ENCODE peak calls at places on chromosomes 2 and 18, in ten cellular contexts. M is adrenal gland; G is NCI-H1105; K is activated CD8-positive, alpha-beta T cell treated with anti-CD3 and anti-CD28 coated beads, Interleukin-2, amount 10 ng/mL, durations not matched to agents 7 days and 5 days; V is NCI-H524 treated with DMSO at 0.1 percent for 48 hours; P is tibial artery; J is lung; E is stimulated activated CD4-positive, alpha-beta T cell treated with anti-CD3 and anti-CD28 coated beads, Interleukin-1b, Interleukin-23, amount 100 ng/mL, for 24 hours; A is neural progenitor cell; L is fibroblast of mammary gland. T is an unnamed sample.

GRCh38 chr2:41779873-41780272 is 267.9 kb upstream of the PKDCC start:
- DNase-seq in M (no peak), G (no peak), K (no peak), V (no peak), P (no peak), J (no peak), E (no peak), A (no peak), L (no peak), T (peak)

GRCh38 chr2:179946810-179947485 is 60.1 kb downstream of the CWC22 start:
- DNase-seq in M (no peak), G (no peak), K (no peak), V (no peak), P (no peak), J (no peak), E (no peak), A (no peak), L (no peak), T (no peak)

GRCh38 chr2:63663013-63663864 is 74.5 kb downstream of the MDH1 start:
- DNase-seq in M (no peak), G (no peak), K (no peak), V (no peak), P (no peak), J (no peak), E (no peak), A (no peak), L (no peak), T (no peak)

GRCh38 chr2:28175028-28175427 is 217.6 kb upstream of the FOSL2 start:
- DNase-seq in M (no peak), G (no peak), K (no peak), V (peak), P (no peak), J (no peak), E (no peak), A (no peak), L (no peak), T (no peak)

GRCh38 chr2:205741256-205741978 is 59.1 kb downstream of the NRP2 start:
- DNase-seq in M (no peak), G (no peak), K (no peak), V (no peak), P (no peak), J (no peak), E (no peak), A (no peak), L (no peak), T (no peak)

GRCh38 chr2:184047536-184047935 is 550.8 kb upstream of the ZNF804A start:
- DNase-seq in M (no peak), G (no peak), K (no peak), V (no peak), P (no peak), J (no peak), E (no peak), A (no peak), L (no peak), T (no peak)

GRCh38 chr2:71783815-71784214 is 330.5 kb downstream of the DYSF start:
- DNase-seq in M (no peak), G (no peak), K (no peak), V (no peak), P (no peak), J (peak), E (no peak), A (no peak), L (no peak), T (no peak)

GRCh38 chr2:236105955-236106607 is 62.1 kb downstream of the GBX2 start:
- DNase-seq in M (no peak), G (no peak), K (no peak), V (no peak), P (no peak), J (no peak), E (no peak), A (no peak), L (no peak), T (no peak)

GRCh38 chr2:210630904-210631560 is 74.6 kb downstream of the CPS1 start:
- DNase-seq in M (no peak), G (peak), K (no peak), V (peak), P (no peak), J (no peak), E (no peak), A (peak), L (no peak), T (peak)

GRCh38 chr2:72770879-72771461 is 54.9 kb downstream of the EXOC6B start:
- DNase-seq in M (peak), G (peak), K (peak), V (peak), P (peak), J (peak), E (peak), A (peak), L (peak), T (peak)

GRCh38 chr2:73939419-73939818 is 12.7 kb downstream of the DGUOK start:
- DNase-seq in M (no peak), G (no peak), K (peak), V (no peak), P (no peak), J (peak), E (no peak), A (no peak), L (peak), T (no peak)

GRCh38 chr2:232779465-232779864 is 3.1 kb upstream of the KCNJ13 start:
- DNase-seq in M (no peak), G (no peak), K (no peak), V (no peak), P (no peak), J (no peak), E (no peak), A (no peak), L (no peak), T (no peak)

GRCh38 chr2:181755181-181755580 is 74.9 kb upstream of the NEUROD1 start:
- DNase-seq in M (no peak), G (no peak), K (no peak), V (no peak), P (no peak), J (no peak), E (no peak), A (no peak), L (no peak), T (no peak)

GRCh38 chr18:43869451-43870008 is 592.2 kb upstream of the SYT4 start:
- DNase-seq in M (no peak), G (peak), K (no peak), V (no peak), P (no peak), J (no peak), E (no peak), A (no peak), L (peak), T (no peak)

GRCh38 chr2:119469661-119470297 is 38.1 kb downstream of the TMEM37 start:
- DNase-seq in M (no peak), G (no peak), K (no peak), V (no peak), P (no peak), J (no peak), E (no peak), A (no peak), L (no peak), T (no peak)

GRCh38 chr2:100247256-100248043 is 74.9 kb downstream of the LONRF2 start:
- DNase-seq in M (no peak), G (no peak), K (no peak), V (no peak), P (no peak), J (no peak), E (no peak), A (no peak), L (no peak), T (no peak)

GRCh38 chr2:85266424-85267041 is 61.3 kb downstream of the TGOLN2 start:
- DNase-seq in M (peak), G (no peak), K (peak), V (no peak), P (peak), J (peak), E (peak), A (peak), L (peak), T (no peak)

GRCh38 chr2:98604547-98604946 is 3.8 kb downstream of the COA5 start:
- DNase-seq in M (no peak), G (peak), K (no peak), V (no peak), P (no peak), J (no peak), E (no peak), A (no peak), L (peak), T (no peak)

GRCh38 chr18:26544459-26544858 is 3.9 kb downstream of the KCTD1 start:
- DNase-seq in M (no peak), G (no peak), K (no peak), V (no peak), P (no peak), J (no peak), E (no peak), A (no peak), L (no peak), T (no peak)

GRCh38 chr2:196535742-196536141 is 103.8 kb upstream of the CCDC150 start:
- DNase-seq in M (no peak), G (no peak), K (no peak), V (no peak), P (no peak), J (no peak), E (no peak), A (no peak), L (no peak), T (no peak)

GRCh38 chr2:67290451-67290991 is 106.6 kb upstream of the ETAA1 start:
- DNase-seq in M (no peak), G (no peak), K (no peak), V (no peak), P (no peak), J (no peak), E (no peak), A (no peak), L (peak), T (no peak)

GRCh38 chr2:109295070-109295780 is 166.2 kb downstream of the SH3RF3 start:
- DNase-seq in M (no peak), G (no peak), K (no peak), V (no peak), P (no peak), J (no peak), E (no peak), A (no peak), L (no peak), T (no peak)

GRCh38 chr18:3305933-3306332 is 44.0 kb downstream of the MYL12B start:
- DNase-seq in M (peak), G (no peak), K (no peak), V (no peak), P (no peak), J (no peak), E (no peak), A (no peak), L (peak), T (no peak)

GRCh38 chr2:107448160-107448559 is 378.5 kb upstream of the RGPD4 start:
- DNase-seq in M (no peak), G (no peak), K (no peak), V (no peak), P (no peak), J (no peak), E (no peak), A (no peak), L (no peak), T (no peak)

GRCh38 chr18:28584726-28585125 is 407.8 kb upstream of the CDH2 start:
- DNase-seq in M (no peak), G (no peak), K (no peak), V (no peak), P (no peak), J (no peak), E (no peak), A (peak), L (peak), T (no peak)

GRCh38 chr2:201999289-201999688 is 34.4 kb upstream of the FZD7 start:
- DNase-seq in M (no peak), G (no peak), K (no peak), V (no peak), P (no peak), J (no peak), E (no peak), A (no peak), L (no peak), T (no peak)

GRCh38 chr2:20242727-20243377 is 17.9 kb upstream of the SDC1 start:
- DNase-seq in M (no peak), G (peak), K (no peak), V (no peak), P (no peak), J (no peak), E (no peak), A (peak), L (no peak), T (no peak)

T was measured in NCI-H2227 treated with DMSO at 0.1 percent for 48 hours.